ENCODE peak calls at places on chromosomes 5 and 9, in six cellular contexts. One of them, this sample, is unnamed.

GRCh38 chr5:148107608-148108007 is 43.8 kb downstream of the SPINK5 start:
- DNase-seq in astrocyte of the spinal cord: no peak
- DNase-seq in hepatocyte: peak; percentile 11
- DNase-seq in AG04449: no peak
- DNase-seq in CD4-positive, CD25-positive, alpha-beta regulatory T cell: no peak
- DNase-seq in fibroblast of lung: peak; percentile 4
- DNase-seq in this sample: no peak

GRCh38 chr5:60323596-60323995 is 376.4 kb downstream of the DEPDC1B start:
- DNase-seq in CD4-positive, CD25-positive, alpha-beta regulatory T cell: no peak
- DNase-seq in astrocyte of the spinal cord: no peak
- DNase-seq in hepatocyte: no peak
- DNase-seq in AG04449: no peak
- DNase-seq in fibroblast of lung: no peak
- DNase-seq in this sample: no peak

GRCh38 chr9:130542457-130543228 is 36.7 kb upstream of the FUBP3 start:
- DNase-seq in CD4-positive, CD25-positive, alpha-beta regulatory T cell: no peak
- DNase-seq in fibroblast of lung: peak; percentile 33
- DNase-seq in AG04449: no peak
- DNase-seq in hepatocyte: no peak
- DNase-seq in astrocyte of the spinal cord: no peak
- DNase-seq in this sample: no peak

GRCh38 chr9:4792054-4792571 is 631 bp upstream of the RCL1 start:
- DNase-seq in fibroblast of lung: peak; percentile 6
- DNase-seq in hepatocyte: no peak
- DNase-seq in CD4-positive, CD25-positive, alpha-beta regulatory T cell: no peak
- DNase-seq in AG04449: no peak
- DNase-seq in astrocyte of the spinal cord: no peak
- DNase-seq in this sample: no peak

GRCh38 chr5:172065431-172066065 is 59.1 kb upstream of the FBXW11 start:
- DNase-seq in fibroblast of lung: no peak
- DNase-seq in hepatocyte: no peak
- DNase-seq in AG04449: no peak
- DNase-seq in CD4-positive, CD25-positive, alpha-beta regulatory T cell: no peak
- DNase-seq in astrocyte of the spinal cord: peak; percentile 19
- DNase-seq in this sample: no peak

GRCh38 chr5:78533356-78533755 is 115.2 kb downstream of the LHFPL2 start:
- DNase-seq in AG04449: no peak
- DNase-seq in astrocyte of the spinal cord: peak; percentile 51
- DNase-seq in fibroblast of lung: no peak
- DNase-seq in hepatocyte: peak; percentile 43
- DNase-seq in CD4-positive, CD25-positive, alpha-beta regulatory T cell: no peak
- DNase-seq in this sample: no peak

GRCh38 chr5:73373814-73374510 is 74.6 kb downstream of the FOXD1 start:
- DNase-seq in fibroblast of lung: no peak
- DNase-seq in AG04449: no peak
- DNase-seq in CD4-positive, CD25-positive, alpha-beta regulatory T cell: no peak
- DNase-seq in astrocyte of the spinal cord: no peak
- DNase-seq in hepatocyte: no peak
- DNase-seq in this sample: no peak

GRCh38 chr9:88589656-88590055 is 54.7 kb downstream of the NXNL2 start:
- DNase-seq in fibroblast of lung: no peak
- DNase-seq in hepatocyte: no peak
- DNase-seq in astrocyte of the spinal cord: no peak
- DNase-seq in AG04449: no peak
- DNase-seq in CD4-positive, CD25-positive, alpha-beta regulatory T cell: no peak
- DNase-seq in this sample: no peak

GRCh38 chr5:148933903-148934432 is 107.6 kb downstream of the ADRB2 start:
- DNase-seq in astrocyte of the spinal cord: no peak
- DNase-seq in fibroblast of lung: no peak
- DNase-seq in CD4-positive, CD25-positive, alpha-beta regulatory T cell: no peak
- DNase-seq in AG04449: no peak
- DNase-seq in hepatocyte: no peak
- DNase-seq in this sample: no peak

GRCh38 chr9:89495824-89496555 is 1.9 kb downstream of the SEMA4D start:
- DNase-seq in astrocyte of the spinal cord: no peak
- DNase-seq in CD4-positive, CD25-positive, alpha-beta regulatory T cell: no peak
- DNase-seq in fibroblast of lung: no peak
- DNase-seq in hepatocyte: no peak
- DNase-seq in AG04449: no peak
- DNase-seq in this sample: no peak

GRCh38 chr9:113479150-113479761 is 15.7 kb downstream of the RGS3 start:
- DNase-seq in astrocyte of the spinal cord: no peak
- DNase-seq in fibroblast of lung: peak; percentile 41
- DNase-seq in CD4-positive, CD25-positive, alpha-beta regulatory T cell: no peak
- DNase-seq in hepatocyte: peak; percentile 37
- DNase-seq in AG04449: no peak
- DNase-seq in this sample: no peak

GRCh38 chr9:95305770-95306492 is 11.6 kb downstream of the FANCC start:
- DNase-seq in fibroblast of lung: peak; percentile 50
- DNase-seq in astrocyte of the spinal cord: peak; percentile 7
- DNase-seq in CD4-positive, CD25-positive, alpha-beta regulatory T cell: no peak
- DNase-seq in AG04449: no peak
- DNase-seq in hepatocyte: no peak
- DNase-seq in this sample: no peak

GRCh38 chr9:22088372-22089063 is 79.4 kb upstream of the CDKN2B start:
- DNase-seq in AG04449: no peak
- DNase-seq in fibroblast of lung: no peak
- DNase-seq in CD4-positive, CD25-positive, alpha-beta regulatory T cell: no peak
- DNase-seq in hepatocyte: peak; percentile 30
- DNase-seq in astrocyte of the spinal cord: no peak
- DNase-seq in this sample: no peak

GRCh38 chr9:22103650-22104575 is 94.8 kb upstream of the CDKN2B start:
- DNase-seq in AG04449: no peak
- DNase-seq in fibroblast of lung: peak; percentile 84
- DNase-seq in hepatocyte: no peak
- DNase-seq in astrocyte of the spinal cord: peak; percentile 94
- DNase-seq in CD4-positive, CD25-positive, alpha-beta regulatory T cell: no peak
- DNase-seq in this sample: no peak

GRCh38 chr5:54021413-54022155 is 288.8 kb downstream of the ARL15 start:
- DNase-seq in astrocyte of the spinal cord: peak; percentile 19
- DNase-seq in CD4-positive, CD25-positive, alpha-beta regulatory T cell: no peak
- DNase-seq in hepatocyte: no peak
- DNase-seq in AG04449: no peak
- DNase-seq in fibroblast of lung: peak; percentile 49
- DNase-seq in this sample: no peak

GRCh38 chr5:1882337-1883119 is at the start of gene IRX4:
- DNase-seq in astrocyte of the spinal cord: no peak
- DNase-seq in hepatocyte: no peak
- DNase-seq in fibroblast of lung: peak; percentile 14
- DNase-seq in CD4-positive, CD25-positive, alpha-beta regulatory T cell: no peak
- DNase-seq in AG04449: no peak
- DNase-seq in this sample: no peak

GRCh38 chr5:181045316-181045715 is 5.2 kb downstream of the BTNL9 start:
- DNase-seq in fibroblast of lung: no peak
- DNase-seq in CD4-positive, CD25-positive, alpha-beta regulatory T cell: no peak
- DNase-seq in astrocyte of the spinal cord: no peak
- DNase-seq in AG04449: no peak
- DNase-seq in hepatocyte: no peak
- DNase-seq in this sample: no peak

GRCh38 chr9:121275781-121276658 is 8.1 kb downstream of the GSN start:
- DNase-seq in fibroblast of lung: no peak
- DNase-seq in hepatocyte: no peak
- DNase-seq in AG04449: no peak
- DNase-seq in CD4-positive, CD25-positive, alpha-beta regulatory T cell: no peak
- DNase-seq in astrocyte of the spinal cord: no peak
- DNase-seq in this sample: no peak

DNA sequence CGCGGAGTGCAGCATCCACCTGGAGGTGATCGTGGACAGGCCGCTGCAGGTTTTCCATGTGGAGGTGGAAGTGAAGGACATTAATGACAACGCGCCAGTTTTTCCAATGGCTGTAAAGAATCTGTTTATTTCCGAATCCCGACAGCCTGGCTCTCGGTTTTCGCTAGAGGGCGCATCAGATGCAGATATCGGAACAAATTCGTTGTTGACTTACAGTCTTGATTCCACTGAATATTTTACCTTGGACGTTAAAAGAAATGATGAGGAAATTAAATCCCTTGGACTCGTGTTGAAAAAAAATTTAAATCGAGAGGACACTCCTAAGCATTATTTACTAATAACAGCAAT is 611 bp downstream of the PCDHA3 start:
- DNase-seq in AG04449: no peak
- DNase-seq in astrocyte of the spinal cord: no peak
- DNase-seq in fibroblast of lung: no peak
- DNase-seq in hepatocyte: no peak
- DNase-seq in CD4-positive, CD25-positive, alpha-beta regulatory T cell: no peak
- DNase-seq in this sample: no peak
- H3K4me3 ChIP-seq in AG04449: no peak overlapping the region
- H3K4me3 ChIP-seq in astrocyte of the spinal cord: no peak overlapping the region
- H3K4me3 ChIP-seq in fibroblast of lung: peak overlapping the region; percentile 45
- H3K4me3 ChIP-seq in hepatocyte: no peak overlapping the region
- H3K4me3 ChIP-seq in CD4-positive, CD25-positive, alpha-beta regulatory T cell: no peak overlapping the region
- H3K4me3 ChIP-seq in this sample: peak overlapping the region; percentile 26

DNA sequence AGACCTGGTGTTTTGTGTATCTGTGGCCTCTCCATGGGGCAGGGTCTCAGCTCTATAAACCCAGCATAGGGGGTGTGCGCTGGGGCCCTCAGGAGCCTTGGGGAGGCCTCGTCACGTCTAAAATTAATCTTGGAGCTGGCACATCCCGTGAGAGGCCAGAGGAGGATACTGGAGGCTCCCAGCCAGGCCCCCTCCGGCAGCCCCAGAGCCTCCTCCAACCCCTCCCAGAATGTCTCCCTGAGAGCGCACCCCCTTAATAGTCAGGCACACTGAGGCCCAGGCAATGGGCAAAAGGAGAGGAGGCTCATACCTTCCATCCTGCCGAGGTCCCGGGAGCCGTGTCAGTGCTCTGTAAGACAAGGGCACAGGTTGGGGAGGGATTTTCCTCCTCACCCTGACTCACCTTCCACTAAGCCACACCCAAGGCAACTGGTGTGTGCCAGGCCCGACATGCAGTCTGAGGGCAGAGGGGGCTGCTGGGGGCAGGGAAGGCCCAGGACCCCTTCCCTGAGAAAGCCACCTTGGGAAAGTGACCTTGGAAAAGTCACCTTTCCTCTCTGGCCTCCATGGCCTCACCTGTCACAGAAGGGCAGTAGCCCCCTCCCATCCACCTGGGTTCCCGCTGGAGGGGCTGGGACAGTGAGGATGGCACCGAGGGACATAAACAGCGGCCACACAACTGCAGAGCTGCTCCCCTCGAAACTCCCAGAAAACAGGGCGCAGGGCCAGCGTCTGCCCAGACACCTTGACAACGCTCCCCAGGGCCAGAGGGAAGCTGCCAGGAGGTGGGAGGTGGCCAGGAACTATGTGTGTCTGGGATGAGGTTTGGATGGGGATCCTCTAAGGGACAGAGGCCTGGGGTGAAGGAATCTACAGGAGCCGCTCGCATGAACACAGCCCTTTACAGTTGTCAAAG is 2.9 kb downstream of the AK1 start:
- DNase-seq in AG04449: no peak
- DNase-seq in CD4-positive, CD25-positive, alpha-beta regulatory T cell: no peak
- DNase-seq in fibroblast of lung: no peak
- DNase-seq in hepatocyte: no peak
- DNase-seq in astrocyte of the spinal cord: no peak
- DNase-seq in this sample: no peak
- H3K4me3 ChIP-seq in AG04449: no peak overlapping the region
- H3K4me3 ChIP-seq in CD4-positive, CD25-positive, alpha-beta regulatory T cell: no peak overlapping the region
- H3K4me3 ChIP-seq in fibroblast of lung: peak overlapping the region; percentile 42
- H3K4me3 ChIP-seq in hepatocyte: no peak overlapping the region
- H3K4me3 ChIP-seq in astrocyte of the spinal cord: no peak overlapping the region
- H3K4me3 ChIP-seq in this sample: no peak overlapping the region

GRCh38 chr9:76734716-76735115 is 29.5 kb upstream of the PCA3 start:
- DNase-seq in fibroblast of lung: no peak
- DNase-seq in CD4-positive, CD25-positive, alpha-beta regulatory T cell: no peak
- DNase-seq in hepatocyte: no peak
- DNase-seq in AG04449: no peak
- DNase-seq in astrocyte of the spinal cord: no peak
- DNase-seq in this sample: no peak

GRCh38 chr9:76741524-76741923 is 22.7 kb upstream of the PCA3 start:
- DNase-seq in CD4-positive, CD25-positive, alpha-beta regulatory T cell: no peak
- DNase-seq in astrocyte of the spinal cord: no peak
- DNase-seq in AG04449: no peak
- DNase-seq in fibroblast of lung: no peak
- DNase-seq in hepatocyte: no peak
- DNase-seq in this sample: no peak

GRCh38 chr9:76733096-76733495 is 31.1 kb upstream of the PCA3 start:
- DNase-seq in hepatocyte: no peak
- DNase-seq in CD4-positive, CD25-positive, alpha-beta regulatory T cell: no peak
- DNase-seq in AG04449: no peak
- DNase-seq in fibroblast of lung: no peak
- DNase-seq in astrocyte of the spinal cord: no peak
- DNase-seq in this sample: no peak

GRCh38 chr9:76744336-76744735 is 19.9 kb upstream of the PCA3 start:
- DNase-seq in AG04449: no peak
- DNase-seq in astrocyte of the spinal cord: no peak
- DNase-seq in CD4-positive, CD25-positive, alpha-beta regulatory T cell: no peak
- DNase-seq in hepatocyte: no peak
- DNase-seq in fibroblast of lung: no peak
- DNase-seq in this sample: no peak

DNA sequence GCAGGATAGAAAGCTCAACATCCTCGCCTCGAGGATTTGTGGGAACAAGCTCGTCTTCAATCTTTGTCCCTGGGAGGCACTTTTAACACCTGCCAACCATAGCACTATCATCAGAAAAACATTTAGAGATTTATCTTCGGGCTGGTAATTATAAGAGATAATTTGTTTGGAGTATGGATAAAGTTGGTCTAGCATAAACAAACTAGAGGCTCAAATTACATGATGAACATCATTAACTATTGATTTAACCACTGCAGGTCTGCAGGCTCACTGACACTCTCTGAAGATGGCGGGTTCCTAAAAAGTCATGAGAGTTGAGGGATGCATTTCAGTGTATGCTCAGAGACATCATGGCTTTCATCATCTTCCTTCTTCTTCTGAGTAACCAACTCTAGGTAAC is 25.8 kb upstream of the PCA3 start:
- DNase-seq in AG04449: no peak
- DNase-seq in astrocyte of the spinal cord: no peak
- DNase-seq in fibroblast of lung: no peak
- DNase-seq in CD4-positive, CD25-positive, alpha-beta regulatory T cell: no peak
- DNase-seq in hepatocyte: no peak
- DNase-seq in this sample: no peak
- H3K4me3 ChIP-seq in AG04449: no peak overlapping the region
- H3K4me3 ChIP-seq in astrocyte of the spinal cord: no peak overlapping the region
- H3K4me3 ChIP-seq in fibroblast of lung: no peak overlapping the region
- H3K4me3 ChIP-seq in CD4-positive, CD25-positive, alpha-beta regulatory T cell: no peak overlapping the region
- H3K4me3 ChIP-seq in hepatocyte: no peak overlapping the region
- H3K4me3 ChIP-seq in this sample: no peak overlapping the region

DNA sequence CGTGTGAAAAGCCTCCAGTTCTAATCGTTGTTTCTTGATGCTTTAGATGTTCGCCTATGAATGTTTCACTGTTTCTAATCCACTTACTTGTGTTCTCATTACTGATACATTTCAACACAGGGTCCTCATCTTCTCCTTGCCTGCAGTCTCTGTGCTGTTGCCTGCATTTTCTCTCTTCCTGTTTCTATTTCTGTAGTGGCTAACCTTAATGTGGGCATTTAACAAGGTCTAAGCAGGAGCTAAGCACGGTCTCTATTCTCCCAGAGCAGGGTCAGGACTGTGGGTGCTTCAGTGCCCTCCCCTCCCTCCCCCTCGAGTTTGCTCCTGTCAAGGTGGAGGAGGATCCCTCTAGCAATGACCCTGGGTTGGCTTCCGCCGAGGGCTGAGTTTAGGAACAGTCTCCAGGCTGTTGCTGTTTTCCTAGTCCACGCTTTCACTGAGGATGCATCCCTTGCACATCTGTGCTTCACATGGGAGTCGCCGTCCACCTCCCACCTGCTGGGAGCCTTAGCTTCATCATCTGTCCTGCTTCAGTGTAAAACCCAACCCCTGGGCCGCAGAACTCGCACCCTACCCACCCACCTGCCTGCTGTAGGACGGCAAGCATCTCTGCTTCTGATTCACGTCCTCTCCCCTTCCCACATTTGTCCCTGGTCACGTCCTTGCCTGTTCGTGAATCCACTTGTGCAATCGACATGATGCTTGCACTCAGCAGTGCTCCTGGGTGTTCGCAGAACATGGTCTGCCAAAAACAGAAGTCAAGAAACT is 2.4 kb upstream of the EXOC3 start:
- DNase-seq in astrocyte of the spinal cord: no peak
- DNase-seq in CD4-positive, CD25-positive, alpha-beta regulatory T cell: no peak
- DNase-seq in hepatocyte: no peak
- DNase-seq in fibroblast of lung: no peak
- DNase-seq in AG04449: no peak
- DNase-seq in this sample: no peak
- H3K4me3 ChIP-seq in astrocyte of the spinal cord: no peak overlapping the region
- H3K4me3 ChIP-seq in CD4-positive, CD25-positive, alpha-beta regulatory T cell: no peak overlapping the region
- H3K4me3 ChIP-seq in hepatocyte: no peak overlapping the region
- H3K4me3 ChIP-seq in fibroblast of lung: no peak overlapping the region
- H3K4me3 ChIP-seq in AG04449: no peak overlapping the region
- H3K4me3 ChIP-seq in this sample: no peak overlapping the region

This sample was measured in skeletal muscle cell.